ENCODE peak calls at places on chromosomes 2 and 18, in ten cellular contexts. X is nephron progenitor cell, V is AG04450, M is GM12865, L is endothelial cell, I is mucosa of descending colon, Y is fibroblast of mammary gland, R is uterus, Q is cardiac fibroblast, K is upper lobe of left lung. S is an unnamed sample.

GRCh38 chr18:8661754-8662573 is 43.4 kb upstream of the MTCL1 start:
- DNase-seq in I (peak; percentile 20), L (peak; percentile 36), M (no peak), X (peak; percentile 51), Q (peak; percentile 63), R (no peak), V (no peak), K (peak; percentile 62), Y (no peak), S (no peak)

GRCh38 chr2:28580078-28580477 is 84.2 kb downstream of the PLB1 start:
- DNase-seq in I (no peak), X (no peak), V (no peak), Y (no peak), Q (no peak), L (no peak), R (no peak), M (no peak), K (no peak), S (no peak)

GRCh38 chr2:205776139-205776538 is 93.8 kb downstream of the NRP2 start:
- DNase-seq in R (no peak), Y (peak; percentile 48), K (peak; percentile 82), M (peak; percentile 64), V (no peak), I (peak; percentile 75), L (peak; percentile 83), Q (no peak), X (peak; percentile 62), S (no peak)

GRCh38 chr2:234705108-234705507 is 208.2 kb upstream of the ARL4C start:
- DNase-seq in M (no peak), K (no peak), Q (no peak), I (no peak), L (no peak), V (peak; percentile 24), R (no peak), X (no peak), Y (peak; percentile 80), S (no peak)

GRCh38 chr2:165745916-165746315 is 48.1 kb downstream of the GALNT3 start:
- DNase-seq in V (no peak), Q (peak; percentile 40), Y (peak; percentile 17), K (no peak), L (no peak), R (no peak), M (no peak), X (no peak), I (no peak), S (no peak)

GRCh38 chr2:26076001-26076587 is 42.2 kb downstream of the RAB10 start:
- DNase-seq in Y (no peak), K (no peak), V (no peak), I (no peak), M (no peak), L (no peak), R (no peak), X (no peak), Q (no peak), S (no peak)

GRCh38 chr2:173806761-173807160 is 158.4 kb downstream of the SP3 start:
- DNase-seq in I (no peak), Y (peak; percentile 4), L (no peak), Q (peak; percentile 5), R (no peak), M (no peak), V (no peak), K (no peak), X (no peak), S (no peak)

GRCh38 chr2:240968731-240969624 is 29.4 kb upstream of the SNED1 start:
- DNase-seq in R (peak; percentile 13), Y (no peak), Q (no peak), L (no peak), K (peak; percentile 75), M (peak; percentile 23), X (peak; percentile 7), V (no peak), I (no peak), S (peak; percentile 68)

GRCh38 chr2:160387558-160388262 is 105.9 kb downstream of the RBMS1 start:
- DNase-seq in K (no peak), X (no peak), L (no peak), Y (peak; percentile 100), Q (peak; percentile 98), I (peak; percentile 56), M (no peak), R (peak; percentile 82), V (peak; percentile 96), S (peak; percentile 61)

GRCh38 chr2:175965773-175966172 is 36.3 kb downstream of the LNPK start:
- DNase-seq in V (no peak), M (no peak), Q (no peak), Y (no peak), X (no peak), L (no peak), I (no peak), R (no peak), K (no peak), S (no peak)

GRCh38 chr2:175966839-175967238 is 35.2 kb downstream of the LNPK start:
- DNase-seq in R (no peak), M (no peak), L (no peak), Q (no peak), Y (no peak), V (no peak), X (no peak), K (no peak), I (no peak), S (no peak)

GRCh38 chr2:175964195-175964594 is 37.9 kb downstream of the LNPK start:
- DNase-seq in M (no peak), R (no peak), L (no peak), Y (no peak), K (no peak), I (peak; percentile 31), X (no peak), Q (no peak), V (no peak), S (no peak)
- TF ChIP-seq CTCF in M (no peak), R (no peak), L (no peak), Y (no peak), K (no peak), I (no peak), X (no peak), Q (peak; percentile 3), V (no peak), S (no peak)

GRCh38 chr2:97748397-97748796 is 35.0 kb downstream of the ZAP70 start:
- DNase-seq in V (no peak), L (peak; percentile 78), I (peak; percentile 54), R (no peak), M (peak; percentile 71), K (no peak), Q (peak; percentile 26), X (peak; percentile 59), Y (peak; percentile 14), S (peak; percentile 62)
- TF ChIP-seq CTCF in V (no peak), L (peak; percentile 15), I (no peak), R (no peak), M (peak; percentile 57), K (no peak), Q (peak; percentile 43), X (peak; percentile 47), Y (peak; percentile 25), S (peak; percentile 53)

GRCh38 chr18:34901299-34901698 is 139.9 kb upstream of the MAPRE2 start:
- DNase-seq in Q (peak; percentile 7), K (no peak), I (no peak), X (no peak), Y (peak; percentile 29), R (no peak), L (no peak), V (no peak), M (no peak), S (no peak)
- TF ChIP-seq CTCF in Q (no peak), K (no peak), I (no peak), X (no peak), Y (no peak), R (no peak), L (no peak), V (no peak), M (no peak), S (peak; percentile 37)

GRCh38 chr2:88190808-88191721 is 20.9 kb downstream of the THNSL2 start:
- DNase-seq in X (peak; percentile 68), K (no peak), R (no peak), L (peak; percentile 67), Q (peak; percentile 39), Y (peak; percentile 44), V (no peak), I (peak; percentile 48), M (peak; percentile 48), S (no peak)

GRCh38 chr2:88188741-88189140 is 18.6 kb downstream of the THNSL2 start:
- DNase-seq in X (no peak), I (no peak), Q (peak; percentile 41), K (no peak), Y (peak; percentile 69), V (no peak), L (no peak), M (no peak), R (no peak), S (no peak)

GRCh38 chr2:88192613-88193012 is 22.5 kb downstream of the THNSL2 start:
- DNase-seq in K (no peak), X (no peak), Q (no peak), V (no peak), L (no peak), I (no peak), R (no peak), M (no peak), Y (no peak), S (no peak)

GRCh38 chr2:88195247-88195646 is 25.1 kb downstream of the THNSL2 start:
- DNase-seq in X (no peak), L (no peak), R (no peak), I (no peak), V (no peak), K (no peak), M (no peak), Q (no peak), Y (no peak), S (no peak)

GRCh38 chr2:88191722-88192042 is 21.5 kb downstream of the THNSL2 start:
- DNase-seq in V (no peak), M (no peak), L (no peak), Y (no peak), I (no peak), X (no peak), Q (no peak), R (no peak), K (no peak), S (no peak)
- TF ChIP-seq CTCF in V (no peak), M (no peak), L (peak; percentile 7), Y (no peak), I (no peak), X (no peak), Q (no peak), R (no peak), K (no peak), S (no peak)

DNA sequence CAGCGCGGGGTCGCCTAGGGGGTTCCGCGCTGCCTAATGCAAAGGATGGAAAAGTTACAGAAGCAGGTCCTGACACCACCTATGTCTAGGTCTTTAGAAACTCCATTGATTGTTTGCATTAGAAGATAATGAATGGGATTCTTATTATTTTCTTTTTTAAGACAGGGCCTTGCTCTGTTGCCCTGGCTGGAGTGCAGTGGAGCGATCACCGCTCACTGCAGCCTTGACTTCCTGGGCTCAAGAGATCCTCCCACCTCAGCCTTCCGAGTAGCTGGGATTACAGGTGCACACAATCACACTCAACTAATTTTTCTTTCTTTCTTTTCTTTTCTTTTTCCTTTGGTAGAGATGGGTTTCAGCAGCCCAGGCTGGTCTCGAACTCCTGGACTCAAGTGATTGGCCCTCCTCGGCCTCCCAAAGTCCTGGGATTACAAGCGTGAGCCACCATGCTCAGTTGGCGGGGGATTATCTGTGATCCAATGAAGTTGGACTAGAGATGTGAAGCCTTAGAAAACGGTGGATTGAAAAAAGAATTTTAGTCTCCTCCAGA is 761 bp upstream of the IDH1 start:
- DNase-seq in K (no peak), V (no peak), Y (no peak), L (no peak), R (no peak), I (no peak), M (no peak), Q (no peak), X (no peak), S (no peak)
- TF ChIP-seq CTCF in K (no peak), V (no peak), Y (no peak), L (no peak), R (no peak), I (no peak), M (no peak), Q (no peak), X (no peak), S (no peak)